ENCODE peak calls at places on chromosome 2, in eight cellular contexts. D is HCT116, P is HepG2, G is SK-N-SH, L is K562, A is GM12878, F is endothelial cell of umbilical vein, U is H1. Q is an unnamed sample.

GRCh38 chr2:95345415-95346235 is 48.5 kb downstream of the KCNIP3 start:
- DNase-seq in L (peak), D (peak), P (peak), A (no peak), U (peak), F (peak), G (peak), Q (no peak)

GRCh38 chr2:22481507-22482217 is 903.3 kb upstream of the KLHL29 start:
- DNase-seq in F (no peak), U (no peak), D (no peak), G (no peak), A (no peak), P (no peak), L (no peak), Q (no peak)

GRCh38 chr2:99784946-99785345 is 295.1 kb upstream of the REV1 start:
- DNase-seq in U (no peak), P (no peak), G (no peak), F (no peak), D (no peak), A (no peak), L (no peak), Q (no peak)

GRCh38 chr2:3423492-3424170 is 44.1 kb downstream of the TRAPPC12 start:
- DNase-seq in P (peak), A (peak), D (peak), F (peak), U (peak), L (peak), G (peak), Q (no peak)

GRCh38 chr2:128424806-128425205 is 106.1 kb upstream of the HS6ST1 start:
- DNase-seq in D (no peak), A (no peak), U (no peak), L (no peak), P (no peak), G (peak), F (no peak), Q (no peak)

GRCh38 chr2:144703852-144704324 is 184.0 kb upstream of the ZEB2 start:
- DNase-seq in F (peak), G (no peak), P (no peak), D (peak), A (no peak), L (peak), U (no peak), Q (no peak)

GRCh38 chr2:109562421-109562820 is 51.3 kb downstream of the SEPTIN10 start:
- DNase-seq in F (no peak), L (no peak), A (no peak), D (peak), U (no peak), G (no peak), P (peak), Q (no peak)

GRCh38 chr2:85132392-85132791 is 800 bp upstream of the TCF7L1 start:
- DNase-seq in U (no peak), L (no peak), P (no peak), G (peak), F (no peak), A (no peak), D (no peak), Q (no peak)

GRCh38 chr2:145797692-145798091 is 1277.8 kb upstream of the ZEB2 start:
- DNase-seq in L (no peak), U (no peak), G (no peak), F (peak), A (no peak), D (no peak), P (no peak), Q (no peak)

GRCh38 chr2:129248183-129248582 is 731.3 kb upstream of the RAB6C start:
- DNase-seq in A (no peak), G (no peak), F (no peak), D (no peak), L (no peak), U (no peak), P (no peak), Q (no peak)

GRCh38 chr2:235977445-235977844 is 190.7 kb downstream of the GBX2 start:
- DNase-seq in P (no peak), D (no peak), L (no peak), A (no peak), U (no peak), G (no peak), F (no peak), Q (no peak)

GRCh38 chr2:104033399-104033798 is 820.5 kb upstream of the POU3F3 start:
- DNase-seq in G (no peak), P (no peak), U (no peak), D (no peak), A (no peak), L (no peak), F (no peak), Q (no peak)

GRCh38 chr2:8575810-8576423 is 105.9 kb upstream of the ID2 start:
- DNase-seq in D (no peak), F (no peak), L (no peak), P (no peak), U (no peak), A (no peak), G (no peak), Q (no peak)

GRCh38 chr2:6995406-6996117 is 78.3 kb downstream of the RNF144A start:
- DNase-seq in A (no peak), L (no peak), D (no peak), P (no peak), G (no peak), F (no peak), U (no peak), Q (no peak)

GRCh38 chr2:86686905-86687304 is 33.2 kb upstream of the RMND5A start:
- DNase-seq in L (no peak), A (no peak), P (no peak), U (no peak), G (no peak), D (no peak), F (no peak), Q (no peak)

GRCh38 chr2:235803028-235803427 is 309.2 kb downstream of the AGAP1 start:
- DNase-seq in D (no peak), P (no peak), L (no peak), U (no peak), G (no peak), A (no peak), F (peak), Q (no peak)

GRCh38 chr2:208945719-208946280 is 478.0 kb upstream of the MAP2 start:
- DNase-seq in D (no peak), G (no peak), F (no peak), P (no peak), A (no peak), L (no peak), U (no peak), Q (no peak)

GRCh38 chr2:162475661-162476060 is 131.7 kb downstream of the GCA start:
- DNase-seq in P (no peak), A (no peak), F (no peak), U (no peak), L (no peak), G (no peak), D (no peak), Q (no peak)

GRCh38 chr2:62196278-62196901 is 475 bp downstream of the B3GNT2 start:
- DNase-seq in U (no peak), G (peak), P (peak), L (peak), D (no peak), A (no peak), F (no peak), Q (no peak)

GRCh38 chr2:241852116-241852980 is 6.3 kb downstream of the PDCD1 start:
- DNase-seq in L (peak), U (no peak), F (no peak), D (no peak), A (no peak), P (no peak), G (peak), Q (no peak)

GRCh38 chr2:7567646-7568045 is 650.4 kb downstream of the RNF144A start:
- DNase-seq in L (no peak), U (no peak), D (no peak), F (no peak), A (peak), G (no peak), P (no peak), Q (no peak)

GRCh38 chr2:106868199-106868598 is 17.8 kb downstream of the ST6GAL2 start:
- DNase-seq in A (no peak), F (no peak), L (peak), U (no peak), D (no peak), P (peak), G (no peak), Q (no peak)

GRCh38 chr2:160394153-160394552 is 99.5 kb downstream of the RBMS1 start:
- DNase-seq in G (no peak), L (no peak), U (no peak), A (peak), D (no peak), F (no peak), P (no peak), Q (no peak)

GRCh38 chr2:70926042-70926441 is 9.7 kb upstream of the ATP6V1B1 start:
- DNase-seq in U (no peak), F (no peak), G (no peak), D (no peak), P (no peak), A (no peak), L (no peak), Q (no peak)

GRCh38 chr2:166147883-166148282 is 20.1 kb upstream of the SCN1A start:
- DNase-seq in A (no peak), F (no peak), U (no peak), G (no peak), P (peak), D (no peak), L (no peak), Q (no peak)

GRCh38 chr2:172374318-172375240 is 52.8 kb upstream of the ITGA6 start:
- DNase-seq in P (no peak), G (no peak), A (no peak), F (no peak), U (no peak), D (no peak), L (no peak), Q (no peak)

GRCh38 chr2:238092486-238093035 is 7.6 kb upstream of the ESPNL start:
- DNase-seq in F (no peak), D (no peak), G (peak), L (no peak), A (no peak), U (no peak), P (no peak), Q (no peak)

GRCh38 chr2:98924038-98924437 is 12.0 kb downstream of the CRACDL start:
- DNase-seq in F (no peak), P (no peak), A (no peak), D (no peak), L (no peak), U (no peak), G (no peak), Q (no peak)

GRCh38 chr2:74005786-74006185 is 21.1 kb downstream of the TET3 start:
- DNase-seq in U (no peak), A (no peak), G (no peak), D (no peak), F (no peak), P (no peak), L (no peak), Q (no peak)

GRCh38 chr2:69082430-69082997 is 69.5 kb downstream of the ANTXR1 start:
- DNase-seq in U (no peak), P (peak), D (no peak), G (no peak), L (no peak), A (no peak), F (peak), Q (peak)

GRCh38 chr2:65199194-65199593 is 28.4 kb upstream of the ACTR2 start:
- DNase-seq in G (no peak), A (no peak), F (no peak), D (no peak), P (no peak), L (no peak), U (no peak), Q (no peak)

GRCh38 chr2:200373973-200374416 is 67.5 kb downstream of the SPATS2L start:
- DNase-seq in D (no peak), F (no peak), G (no peak), L (no peak), A (peak), U (no peak), P (peak), Q (no peak)

GRCh38 chr2:100008960-100009359 is 133.4 kb downstream of the AFF3 start:
- DNase-seq in P (no peak), A (no peak), G (no peak), D (no peak), F (no peak), U (no peak), L (no peak), Q (no peak)

GRCh38 chr2:174247474-174248186 is 702 bp downstream of the OLA1 start:
- DNase-seq in P (peak), G (peak), U (no peak), A (no peak), D (no peak), L (no peak), F (peak), Q (no peak)

GRCh38 chr2:29162204-29162928 is 47.2 kb downstream of the CLIP4 start:
- DNase-seq in F (no peak), P (no peak), A (no peak), D (no peak), L (no peak), G (no peak), U (no peak), Q (no peak)

GRCh38 chr2:29166237-29166630 is 51.0 kb downstream of the CLIP4 start:
- DNase-seq in A (no peak), G (no peak), L (no peak), P (no peak), D (no peak), U (no peak), F (no peak), Q (no peak)

GRCh38 chr2:29164101-29164846 is 49.1 kb downstream of the CLIP4 start:
- DNase-seq in D (no peak), P (no peak), F (no peak), U (no peak), G (peak), L (no peak), A (no peak), Q (no peak)

GRCh38 chr2:29165362-29166236 is 50.4 kb downstream of the CLIP4 start:
- DNase-seq in G (no peak), U (no peak), D (no peak), L (no peak), F (peak), A (no peak), P (peak), Q (no peak)

GRCh38 chr2:29166640-29167039 is 51.4 kb downstream of the CLIP4 start:
- DNase-seq in L (no peak), D (no peak), F (no peak), P (no peak), A (no peak), G (no peak), U (no peak), Q (no peak)
- H3K4me3 ChIP-seq in L (no peak), D (no peak), F (no peak), P (no peak), A (no peak), G (no peak), U (no peak), Q (peak)

GRCh38 chr2:46915811-46916630 is 415 bp upstream of the MCFD2 start:
- DNase-seq in A (peak), G (peak), D (peak), P (peak), U (peak), F (peak), L (peak), Q (peak)
- TF ChIP-seq POLR2AphosphoS5 in A (no peak), G (peak), D (peak), P (peak), U (no peak), F (peak), L (no peak), Q (peak)

GRCh38 chr2:217396165-217396564 is 536.3 kb upstream of the TNP1 start:
- DNase-seq in L (no peak), P (no peak), U (no peak), F (no peak), G (no peak), D (no peak), A (no peak), Q (peak)

GRCh38 chr2:217393585-217394032 is 533.7 kb upstream of the TNP1 start:
- DNase-seq in U (no peak), P (no peak), F (no peak), G (no peak), D (no peak), L (no peak), A (no peak), Q (no peak)

GRCh38 chr2:217396586-217396985 is 536.7 kb upstream of the TNP1 start:
- DNase-seq in D (no peak), L (no peak), U (no peak), F (no peak), A (no peak), P (no peak), G (no peak), Q (no peak)

GRCh38 chr2:217394510-217395351 is 534.9 kb upstream of the TNP1 start:
- DNase-seq in A (no peak), U (no peak), L (no peak), P (no peak), G (no peak), F (no peak), D (no peak), Q (no peak)

DNA sequence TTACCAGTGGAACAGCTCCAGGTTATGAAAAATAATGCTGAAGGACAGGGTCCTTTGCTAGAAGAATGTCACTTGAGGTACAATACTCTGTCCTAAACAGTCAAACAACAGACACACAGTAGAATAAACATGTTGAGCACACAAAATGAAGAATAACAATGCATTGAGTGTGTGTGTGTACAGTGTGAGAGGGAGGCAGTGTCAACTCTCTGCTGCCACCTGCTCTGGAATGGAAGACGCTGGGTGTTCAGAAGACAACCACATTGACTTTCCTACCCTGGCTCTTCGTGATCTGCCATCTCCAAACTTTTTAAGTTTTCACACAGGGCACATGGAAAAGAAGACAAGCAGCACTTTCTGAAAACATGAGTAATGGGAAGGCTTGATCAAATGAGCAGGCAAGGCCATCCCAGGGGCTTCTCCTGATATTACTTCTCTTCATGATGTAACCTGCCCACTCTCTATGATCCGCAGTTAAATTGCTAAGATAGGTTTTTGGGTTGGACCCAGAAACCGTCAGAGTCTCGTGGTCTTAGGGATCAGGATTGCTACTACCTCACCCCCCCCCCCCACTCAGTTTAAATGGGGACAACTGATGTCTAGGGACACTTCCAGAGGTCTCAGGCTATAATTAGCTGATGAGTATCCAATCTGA is 533.2 kb upstream of the TNP1 start:
- DNase-seq in A (no peak), L (no peak), G (no peak), D (no peak), U (no peak), P (no peak), F (no peak), Q (no peak)
- H3K9ac ChIP-seq in A (no peak), L (no peak), G (no peak), D (no peak), U (no peak), P (no peak), F (no peak), Q (no peak)

GRCh38 chr2:101382406-101382805 is 4.9 kb downstream of the CREG2 start:
- DNase-seq in D (no peak), P (no peak), A (no peak), L (no peak), U (no peak), G (no peak), F (peak), Q (no peak)
- H3K4me3 ChIP-seq in D (no peak), P (no peak), A (no peak), L (no peak), U (no peak), G (no peak), F (no peak), Q (no peak)

GRCh38 chr2:215885621-215886020 is 127.7 kb downstream of the MREG start:
- DNase-seq in L (no peak), U (no peak), G (no peak), A (no peak), D (no peak), F (no peak), P (no peak), Q (no peak)

GRCh38 chr2:215884741-215885140 is 128.6 kb downstream of the MREG start:
- DNase-seq in P (no peak), F (no peak), U (no peak), A (no peak), G (no peak), L (no peak), D (no peak), Q (no peak)

GRCh38 chr2:215886026-215886425 is 127.3 kb downstream of the MREG start:
- DNase-seq in F (no peak), G (no peak), L (no peak), P (no peak), D (no peak), U (no peak), A (no peak), Q (no peak)

GRCh38 chr2:215883799-215884198 is 129.6 kb downstream of the MREG start:
- DNase-seq in U (no peak), F (no peak), D (no peak), G (no peak), P (no peak), A (peak), L (no peak), Q (no peak)

GRCh38 chr2:215888680-215889079 is 124.7 kb downstream of the MREG start:
- DNase-seq in P (no peak), G (no peak), D (no peak), F (peak), U (no peak), A (no peak), L (no peak), Q (no peak)
- TF ChIP-seq POLR2AphosphoS5 in P (no peak), G (no peak), D (no peak), F (no peak), U (no peak), A (no peak), L (no peak), Q (no peak)

DNA sequence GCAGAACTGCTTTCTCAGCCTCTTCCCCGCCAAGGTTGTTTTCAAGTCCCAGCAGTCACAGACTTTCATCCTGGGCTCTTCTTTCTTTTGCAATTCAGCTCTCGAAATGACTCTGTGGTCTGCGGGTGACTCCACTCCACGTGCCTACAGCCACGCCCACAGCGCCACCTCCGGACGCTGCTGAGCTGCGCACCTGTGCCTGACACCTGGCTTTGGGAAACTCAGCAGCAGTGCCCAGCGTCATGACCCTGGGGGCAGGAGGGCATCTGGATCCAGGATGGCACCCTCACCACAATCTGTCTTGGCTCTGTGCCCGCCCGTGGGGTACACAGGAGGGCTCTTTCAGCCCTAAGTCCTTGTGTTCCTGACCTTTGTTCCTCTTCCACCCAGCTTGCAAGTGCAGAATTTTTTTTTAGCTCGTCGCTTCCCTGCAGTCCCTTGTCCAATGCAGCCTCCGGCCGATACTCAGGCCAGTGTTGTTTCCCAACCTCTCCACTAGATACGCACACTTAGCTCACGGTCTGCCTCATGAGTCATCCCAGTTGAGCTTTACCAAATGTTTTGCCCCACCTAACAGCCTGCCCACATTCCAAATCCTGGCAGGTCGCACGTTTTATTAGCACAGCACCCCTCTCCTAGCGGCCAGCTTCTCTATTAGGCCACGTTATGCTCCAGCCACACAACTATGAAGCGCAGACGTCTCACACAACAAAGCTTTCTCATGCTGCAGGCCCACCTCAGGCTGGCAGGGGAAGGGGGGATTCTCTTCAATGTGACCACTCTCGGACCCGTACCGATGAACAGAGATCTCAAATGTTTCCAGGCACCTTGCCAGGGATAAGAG is 6.5 kb upstream of the CAPN10 start:
- DNase-seq in L (no peak), F (no peak), P (peak), U (no peak), G (no peak), D (peak), A (peak), Q (no peak)
- H3K9ac ChIP-seq in L (peak), F (no peak), P (peak), U (no peak), G (no peak), D (peak), A (peak), Q (no peak)

GRCh38 chr2:230657462-230657861 is 55.2 kb upstream of the CAB39 start:
- DNase-seq in L (no peak), A (no peak), P (no peak), U (no peak), F (no peak), G (no peak), D (no peak), Q (no peak)
- H3K4me3 ChIP-seq in L (peak), A (peak), P (no peak), U (no peak), F (no peak), G (no peak), D (no peak), Q (no peak)

GRCh38 chr2:213524164-213524563 is 239.9 kb downstream of the SPAG16 start:
- DNase-seq in G (no peak), U (no peak), P (no peak), L (no peak), A (no peak), D (no peak), F (no peak), Q (no peak)
- TF ChIP-seq POLR2AphosphoS5 in G (no peak), U (no peak), P (no peak), L (no peak), A (no peak), D (no peak), F (no peak), Q (no peak)

Q was measured in SK-N-MC.